ENCODE peak calls at places on chromosomes 1 and 21, in seven cellular contexts. D is lung; Q is SW480; C is stimulated activated CD4-positive, alpha-beta T cell treated with anti-CD3 and anti-CD28 coated beads, Interleukin-15, amount 100 ng/mL, for 1 hour; A is kidney glomerular epithelial cell; L is astrocyte of the hippocampus; B is fibroblast of the conjunctiva. G is an unnamed sample.

GRCh38 chr1:198416276-198416675 is 124.2 kb downstream of the ATP6V1G3 start:
- DNase-seq in B (no peak), A (no peak), L (peak), D (no peak), Q (no peak), C (no peak), G (no peak)

GRCh38 chr1:170765712-170766330 is 101.9 kb downstream of the PRRX1 start:
- DNase-seq in C (no peak), B (peak), D (no peak), A (no peak), L (peak), Q (peak), G (no peak)

GRCh38 chr1:156913809-156914387 is 6.5 kb upstream of the LRRC71 start:
- DNase-seq in C (no peak), A (no peak), D (no peak), Q (no peak), L (no peak), B (no peak), G (no peak)

GRCh38 chr1:39189592-39190041 is 14.9 kb upstream of the MACF1 start:
- DNase-seq in A (peak), Q (peak), D (no peak), L (no peak), C (no peak), B (no peak), G (no peak)

GRCh38 chr1:108685524-108685923 is 6.6 kb upstream of the PRPF38B start:
- DNase-seq in C (no peak), Q (no peak), D (no peak), A (no peak), B (no peak), L (no peak), G (no peak)

GRCh38 chr1:202584707-202585590 is 125.3 kb downstream of the SYT2 start:
- DNase-seq in B (no peak), Q (no peak), D (no peak), L (no peak), A (no peak), C (no peak), G (no peak)

GRCh38 chr21:41431788-41432548 is 5.9 kb downstream of the MX1 start:
- DNase-seq in A (no peak), C (no peak), B (no peak), D (no peak), L (no peak), Q (no peak), G (no peak)

GRCh38 chr1:12157366-12158231 is 9.2 kb upstream of the TNFRSF1B start:
- DNase-seq in C (no peak), B (no peak), A (no peak), D (no peak), Q (no peak), L (no peak), G (no peak)

GRCh38 chr1:18145851-18146618 is 38.4 kb downstream of the IGSF21 start:
- DNase-seq in L (no peak), C (no peak), A (peak), D (no peak), Q (no peak), B (no peak), G (no peak)

GRCh38 chr1:70818391-70818790 is 229.2 kb downstream of the PTGER3 start:
- DNase-seq in A (no peak), L (no peak), C (no peak), B (no peak), D (no peak), Q (no peak), G (no peak)

GRCh38 chr1:84720275-84720780 is 30.1 kb upstream of the SSX2IP start:
- DNase-seq in Q (no peak), C (no peak), L (peak), A (no peak), B (no peak), D (no peak), G (no peak)

GRCh38 chr1:85940621-85941306 is 215.8 kb downstream of the COL24A1 start:
- DNase-seq in D (no peak), L (no peak), C (no peak), B (peak), A (no peak), Q (no peak), G (no peak)

GRCh38 chr1:69967245-69967766 is 238.1 kb downstream of the LRRC40 start:
- DNase-seq in A (no peak), C (no peak), D (no peak), L (no peak), B (no peak), Q (no peak), G (no peak)

GRCh38 chr21:41186763-41187536 is 19.0 kb downstream of the BACE2 start:
- DNase-seq in Q (peak), D (no peak), L (no peak), C (no peak), B (no peak), A (no peak), G (no peak)